ENCODE peak calls at places on chromosomes 3 and 15, in ten cellular contexts. A is islet precursor cell, Z is glomerular endothelial cell, E is AG04450, N is KBM-7, U is pancreas, J is NCI-H1417, R is H7, O is left cardiac atrium, S is NCI-H1105. M is an unnamed sample.

GRCh38 chr3:73419993-73420392 is 204.7 kb downstream of the PDZRN3 start:
- DNase-seq in R (no peak), Z (no peak), A (no peak), E (no peak), U (no peak), N (no peak), S (no peak), O (no peak), J (no peak), M (no peak)

GRCh38 chr3:38650248-38650940 is 907 bp upstream of the SCN5A start:
- DNase-seq in A (no peak), E (no peak), Z (no peak), O (no peak), N (peak; percentile 16), J (no peak), U (no peak), S (no peak), R (no peak), M (no peak)

GRCh38 chr15:88465633-88466219 is 1.5 kb downstream of the MRPL46 start:
- DNase-seq in A (peak; percentile 65), J (no peak), R (no peak), U (no peak), N (peak; percentile 39), O (no peak), Z (no peak), S (no peak), E (no peak), M (no peak)

GRCh38 chr3:106333911-106334618 is 465.3 kb upstream of the CBLB start:
- DNase-seq in U (no peak), Z (no peak), O (no peak), R (no peak), A (no peak), J (no peak), E (peak; percentile 26), N (no peak), S (no peak), M (no peak)

GRCh38 chr3:188817920-188818239 is 353.9 kb upstream of the TPRG1 start:
- DNase-seq in E (no peak), O (no peak), J (no peak), Z (no peak), S (no peak), A (no peak), R (no peak), U (no peak), N (no peak), M (no peak)

GRCh38 chr15:69760890-69761568 is 308.4 kb downstream of the RPLP1 start:
- DNase-seq in A (peak; percentile 97), E (peak; percentile 93), R (no peak), Z (peak; percentile 90), U (no peak), N (peak; percentile 95), O (peak; percentile 72), S (no peak), J (no peak), M (peak; percentile 61)

GRCh38 chr15:47471020-47471419 is 246.3 kb upstream of the SEMA6D start:
- DNase-seq in S (no peak), N (no peak), O (no peak), R (no peak), A (no peak), U (no peak), E (no peak), J (no peak), Z (no peak), M (no peak)

GRCh38 chr15:38035701-38036100 is 101.3 kb downstream of the TMCO5A start:
- DNase-seq in Z (no peak), N (no peak), O (no peak), U (no peak), R (no peak), E (no peak), J (no peak), A (no peak), S (no peak), M (no peak)

GRCh38 chr3:136209921-136210320 is 13.8 kb upstream of the MSL2 start:
- DNase-seq in U (no peak), N (no peak), E (peak; percentile 61), R (no peak), S (no peak), O (no peak), Z (no peak), A (no peak), J (no peak), M (no peak)

GRCh38 chr3:53229606-53230005 is 26.2 kb downstream of the TKT start:
- DNase-seq in E (no peak), Z (no peak), A (peak; percentile 32), U (no peak), O (no peak), R (no peak), J (no peak), S (no peak), N (no peak), M (no peak)

GRCh38 chr3:131083190-131083863 is 56.6 kb downstream of the NEK11 start:
- DNase-seq in A (no peak), N (no peak), R (peak; percentile 23), O (peak; percentile 53), U (peak; percentile 67), J (peak; percentile 92), E (no peak), Z (no peak), S (peak; percentile 97), M (no peak)

GRCh38 chr3:45145681-45146614 is at the start of gene CDCP1:
- DNase-seq in J (no peak), U (peak; percentile 83), A (peak; percentile 69), Z (no peak), N (no peak), R (peak; percentile 91), S (peak; percentile 19), O (no peak), E (no peak), M (no peak)

GRCh38 chr3:139327861-139328260 is 16.0 kb upstream of the MRPS22 start:
- DNase-seq in O (no peak), N (peak; percentile 47), J (no peak), S (no peak), U (no peak), Z (no peak), E (no peak), R (no peak), A (peak; percentile 71), M (no peak)